ENCODE peak calls at places on chromosomes 12 and 14, in ten cellular contexts. One of them, this sample, is unnamed.

GRCh38 chr14:68910540-68910939 is 68.6 kb downstream of the ACTN1 start:
- DNase-seq in K562: no peak
- DNase-seq in CD8-positive, alpha-beta T cell: no peak
- DNase-seq in PC-3: no peak
- DNase-seq in kidney: peak
- DNase-seq in mesendoderm: no peak
- DNase-seq in WERI-Rb-1: no peak
- DNase-seq in transverse colon: no peak
- DNase-seq in cardiac muscle cell: no peak
- DNase-seq in lung: no peak
- DNase-seq in this sample: no peak

GRCh38 chr14:66380143-66380542 is 106.0 kb upstream of the CCDC196 start:
- DNase-seq in CD8-positive, alpha-beta T cell: no peak
- DNase-seq in mesendoderm: no peak
- DNase-seq in cardiac muscle cell: peak
- DNase-seq in transverse colon: no peak
- DNase-seq in kidney: no peak
- DNase-seq in lung: no peak
- DNase-seq in PC-3: no peak
- DNase-seq in WERI-Rb-1: no peak
- DNase-seq in K562: no peak
- DNase-seq in this sample: no peak

GRCh38 chr14:75299064-75299463 is 20.4 kb downstream of the FOS start:
- DNase-seq in mesendoderm: peak
- DNase-seq in cardiac muscle cell: peak
- DNase-seq in CD8-positive, alpha-beta T cell: no peak
- DNase-seq in kidney: no peak
- DNase-seq in K562: no peak
- DNase-seq in WERI-Rb-1: no peak
- DNase-seq in transverse colon: peak
- DNase-seq in PC-3: no peak
- DNase-seq in lung: peak
- DNase-seq in this sample: no peak

GRCh38 chr12:88897723-88898122 is 317.5 kb upstream of the KITLG start:
- DNase-seq in PC-3: no peak
- DNase-seq in mesendoderm: peak
- DNase-seq in CD8-positive, alpha-beta T cell: no peak
- DNase-seq in lung: no peak
- DNase-seq in transverse colon: no peak
- DNase-seq in kidney: no peak
- DNase-seq in K562: no peak
- DNase-seq in cardiac muscle cell: peak
- DNase-seq in WERI-Rb-1: no peak
- DNase-seq in this sample: no peak

GRCh38 chr14:87888136-87888999 is 104.6 kb downstream of the GALC start:
- DNase-seq in PC-3: peak
- DNase-seq in CD8-positive, alpha-beta T cell: no peak
- DNase-seq in WERI-Rb-1: peak
- DNase-seq in kidney: no peak
- DNase-seq in cardiac muscle cell: no peak
- DNase-seq in lung: no peak
- DNase-seq in mesendoderm: peak
- DNase-seq in K562: peak
- DNase-seq in transverse colon: peak
- DNase-seq in this sample: no peak

GRCh38 chr14:59427653-59428578 is 37.3 kb downstream of the GPR135 start:
- DNase-seq in cardiac muscle cell: peak
- DNase-seq in lung: no peak
- DNase-seq in PC-3: no peak
- DNase-seq in mesendoderm: no peak
- DNase-seq in K562: no peak
- DNase-seq in WERI-Rb-1: no peak
- DNase-seq in transverse colon: no peak
- DNase-seq in kidney: peak
- DNase-seq in CD8-positive, alpha-beta T cell: no peak
- DNase-seq in this sample: no peak

GRCh38 chr14:103597623-103598372 is 31.2 kb upstream of the KLC1 start:
- DNase-seq in transverse colon: no peak
- DNase-seq in PC-3: peak
- DNase-seq in cardiac muscle cell: peak
- DNase-seq in mesendoderm: peak
- DNase-seq in WERI-Rb-1: no peak
- DNase-seq in kidney: no peak
- DNase-seq in CD8-positive, alpha-beta T cell: no peak
- DNase-seq in K562: peak
- DNase-seq in lung: no peak
- DNase-seq in this sample: peak

GRCh38 chr12:57869919-57870318 is 23.4 kb upstream of the CTDSP2 start:
- DNase-seq in lung: no peak
- DNase-seq in WERI-Rb-1: no peak
- DNase-seq in K562: no peak
- DNase-seq in kidney: no peak
- DNase-seq in cardiac muscle cell: no peak
- DNase-seq in transverse colon: no peak
- DNase-seq in mesendoderm: no peak
- DNase-seq in CD8-positive, alpha-beta T cell: no peak
- DNase-seq in PC-3: no peak
- DNase-seq in this sample: no peak

GRCh38 chr14:24430143-24430681 is 458 bp downstream of the KHNYN start:
- DNase-seq in kidney: peak
- DNase-seq in WERI-Rb-1: peak
- DNase-seq in mesendoderm: peak
- DNase-seq in cardiac muscle cell: peak
- DNase-seq in lung: peak
- DNase-seq in K562: peak
- DNase-seq in PC-3: peak
- DNase-seq in transverse colon: peak
- DNase-seq in CD8-positive, alpha-beta T cell: peak
- DNase-seq in this sample: no peak

GRCh38 chr12:45130881-45131281 is 80.0 kb upstream of the DBX2 start:
- DNase-seq in PC-3: peak
- DNase-seq in kidney: no peak
- DNase-seq in transverse colon: peak
- DNase-seq in mesendoderm: peak
- DNase-seq in CD8-positive, alpha-beta T cell: peak
- DNase-seq in K562: peak
- DNase-seq in cardiac muscle cell: peak
- DNase-seq in lung: no peak
- DNase-seq in WERI-Rb-1: peak
- DNase-seq in this sample: peak

GRCh38 chr12:126551882-126552281 is 1486.6 kb downstream of the AACS start:
- DNase-seq in lung: no peak
- DNase-seq in CD8-positive, alpha-beta T cell: no peak
- DNase-seq in cardiac muscle cell: no peak
- DNase-seq in PC-3: no peak
- DNase-seq in kidney: no peak
- DNase-seq in mesendoderm: no peak
- DNase-seq in WERI-Rb-1: no peak
- DNase-seq in transverse colon: no peak
- DNase-seq in K562: no peak
- DNase-seq in this sample: no peak

GRCh38 chr14:105910426-105910825 is 384.0 kb downstream of the TMEM121 start:
- DNase-seq in transverse colon: no peak
- DNase-seq in mesendoderm: no peak
- DNase-seq in CD8-positive, alpha-beta T cell: no peak
- DNase-seq in PC-3: no peak
- DNase-seq in kidney: peak
- DNase-seq in lung: no peak
- DNase-seq in cardiac muscle cell: no peak
- DNase-seq in WERI-Rb-1: no peak
- DNase-seq in K562: no peak
- DNase-seq in this sample: no peak

DNA sequence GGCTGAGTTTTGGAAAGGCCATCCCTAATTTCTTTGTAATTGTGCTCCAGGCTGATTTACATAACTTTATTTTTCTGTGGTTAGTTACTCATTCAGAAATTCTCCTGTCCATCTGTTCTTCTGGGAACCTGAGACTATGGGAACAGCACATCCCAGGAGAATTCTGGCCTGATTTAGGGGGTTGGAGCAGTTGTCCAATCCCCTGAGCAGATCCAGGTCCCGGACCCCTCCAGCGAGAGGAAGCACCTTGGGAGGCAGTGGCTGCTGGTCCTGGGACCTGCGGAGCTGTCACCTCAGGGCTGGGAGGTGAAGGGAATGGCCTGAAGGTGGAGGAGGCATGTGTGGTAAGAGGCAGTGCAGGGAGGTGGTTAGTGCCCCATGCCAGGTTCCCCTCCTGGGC is 40.4 kb downstream of the TSPAN9 start:
- DNase-seq in transverse colon: no peak
- DNase-seq in cardiac muscle cell: peak
- DNase-seq in WERI-Rb-1: no peak
- DNase-seq in K562: no peak
- DNase-seq in CD8-positive, alpha-beta T cell: no peak
- DNase-seq in lung: no peak
- DNase-seq in mesendoderm: no peak
- DNase-seq in PC-3: peak
- DNase-seq in kidney: no peak
- DNase-seq in this sample: no peak
- H3K27ac ChIP-seq in transverse colon: no peak
- H3K27ac ChIP-seq in cardiac muscle cell: no peak
- H3K27ac ChIP-seq in WERI-Rb-1: no peak
- H3K27ac ChIP-seq in K562: no peak
- H3K27ac ChIP-seq in CD8-positive, alpha-beta T cell: no peak
- H3K27ac ChIP-seq in lung: peak
- H3K27ac ChIP-seq in mesendoderm: no peak
- H3K27ac ChIP-seq in PC-3: peak
- H3K27ac ChIP-seq in kidney: peak
- H3K27ac ChIP-seq in this sample: no peak

GRCh38 chr12:54562720-54563356 is 13.4 kb downstream of the PDE1B start:
- DNase-seq in transverse colon: no peak
- DNase-seq in CD8-positive, alpha-beta T cell: no peak
- DNase-seq in K562: no peak
- DNase-seq in kidney: no peak
- DNase-seq in lung: no peak
- DNase-seq in mesendoderm: no peak
- DNase-seq in WERI-Rb-1: no peak
- DNase-seq in cardiac muscle cell: no peak
- DNase-seq in PC-3: no peak
- DNase-seq in this sample: no peak

GRCh38 chr12:54561164-54561563 is 11.8 kb downstream of the PDE1B start:
- DNase-seq in CD8-positive, alpha-beta T cell: no peak
- DNase-seq in WERI-Rb-1: no peak
- DNase-seq in transverse colon: peak
- DNase-seq in kidney: no peak
- DNase-seq in lung: no peak
- DNase-seq in K562: no peak
- DNase-seq in PC-3: no peak
- DNase-seq in mesendoderm: no peak
- DNase-seq in cardiac muscle cell: peak
- DNase-seq in this sample: no peak

GRCh38 chr12:54558311-54558710 is 8.9 kb downstream of the PDE1B start:
- DNase-seq in CD8-positive, alpha-beta T cell: no peak
- DNase-seq in WERI-Rb-1: no peak
- DNase-seq in kidney: no peak
- DNase-seq in mesendoderm: no peak
- DNase-seq in transverse colon: no peak
- DNase-seq in K562: no peak
- DNase-seq in PC-3: no peak
- DNase-seq in lung: no peak
- DNase-seq in cardiac muscle cell: no peak
- DNase-seq in this sample: peak

GRCh38 chr12:54558759-54559158 is 9.4 kb downstream of the PDE1B start:
- DNase-seq in transverse colon: no peak
- DNase-seq in lung: no peak
- DNase-seq in kidney: no peak
- DNase-seq in K562: no peak
- DNase-seq in CD8-positive, alpha-beta T cell: no peak
- DNase-seq in cardiac muscle cell: no peak
- DNase-seq in WERI-Rb-1: no peak
- DNase-seq in mesendoderm: no peak
- DNase-seq in PC-3: no peak
- DNase-seq in this sample: no peak

GRCh38 chr12:54560374-54560858 is 11.0 kb downstream of the PDE1B start:
- DNase-seq in transverse colon: peak
- DNase-seq in WERI-Rb-1: no peak
- DNase-seq in CD8-positive, alpha-beta T cell: peak
- DNase-seq in mesendoderm: peak
- DNase-seq in K562: peak
- DNase-seq in kidney: peak
- DNase-seq in PC-3: no peak
- DNase-seq in cardiac muscle cell: peak
- DNase-seq in lung: peak
- DNase-seq in this sample: peak
- H3K4me3 ChIP-seq in transverse colon: no peak
- H3K4me3 ChIP-seq in WERI-Rb-1: no peak
- H3K4me3 ChIP-seq in CD8-positive, alpha-beta T cell: peak
- H3K4me3 ChIP-seq in mesendoderm: no peak
- H3K4me3 ChIP-seq in K562: peak
- H3K4me3 ChIP-seq in kidney: peak
- H3K4me3 ChIP-seq in PC-3: no peak
- H3K4me3 ChIP-seq in cardiac muscle cell: peak
- H3K4me3 ChIP-seq in lung: no peak
- H3K4me3 ChIP-seq in this sample: peak

DNA sequence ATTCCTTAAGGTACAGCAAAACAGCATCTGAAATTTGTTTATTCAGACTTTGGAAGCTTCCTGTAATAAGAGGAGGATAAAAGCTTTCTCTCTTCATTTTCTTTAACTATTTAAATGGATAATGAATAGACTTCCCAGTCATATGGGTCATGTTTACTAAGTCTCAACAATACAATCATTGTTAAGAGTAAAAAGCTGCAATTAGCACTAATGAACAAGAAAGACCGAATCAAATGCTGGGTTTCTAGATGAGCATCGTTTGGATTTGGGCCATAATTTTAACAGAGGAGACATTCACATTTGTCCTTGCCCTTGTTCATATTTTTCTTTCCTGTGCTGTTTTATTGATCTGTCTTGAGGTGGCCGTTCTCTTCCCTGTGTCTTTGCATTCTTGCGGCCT is 34.5 kb downstream of the ABHD12B start:
- DNase-seq in WERI-Rb-1: no peak
- DNase-seq in cardiac muscle cell: no peak
- DNase-seq in CD8-positive, alpha-beta T cell: no peak
- DNase-seq in PC-3: no peak
- DNase-seq in transverse colon: no peak
- DNase-seq in K562: no peak
- DNase-seq in kidney: no peak
- DNase-seq in lung: no peak
- DNase-seq in mesendoderm: no peak
- DNase-seq in this sample: no peak
- H3K27ac ChIP-seq in WERI-Rb-1: no peak
- H3K27ac ChIP-seq in cardiac muscle cell: no peak
- H3K27ac ChIP-seq in CD8-positive, alpha-beta T cell: no peak
- H3K27ac ChIP-seq in PC-3: no peak
- H3K27ac ChIP-seq in transverse colon: no peak
- H3K27ac ChIP-seq in K562: no peak
- H3K27ac ChIP-seq in kidney: no peak
- H3K27ac ChIP-seq in lung: no peak
- H3K27ac ChIP-seq in mesendoderm: no peak
- H3K27ac ChIP-seq in this sample: peak

DNA sequence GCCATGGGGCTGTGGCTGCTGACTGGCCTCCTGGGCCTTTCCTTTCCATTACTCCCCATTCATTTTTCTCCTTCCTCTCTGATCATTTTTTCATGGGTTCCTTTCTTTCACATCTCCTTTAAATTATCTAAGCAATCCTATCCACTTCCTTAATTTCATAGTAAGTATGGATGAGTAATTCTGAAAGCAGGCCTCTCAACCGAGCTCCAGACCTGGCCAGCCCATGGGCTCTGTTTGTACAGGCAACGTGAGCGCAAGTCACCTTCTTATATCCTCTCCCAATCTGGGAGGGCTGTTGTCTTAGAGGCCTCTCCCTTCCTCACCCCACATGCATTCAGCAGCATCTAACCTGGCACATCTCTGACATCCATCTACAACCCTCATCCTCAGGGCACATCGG is 13.3 kb downstream of the CKAP4 start:
- DNase-seq in kidney: no peak
- DNase-seq in transverse colon: no peak
- DNase-seq in CD8-positive, alpha-beta T cell: no peak
- DNase-seq in K562: no peak
- DNase-seq in cardiac muscle cell: no peak
- DNase-seq in lung: no peak
- DNase-seq in PC-3: peak
- DNase-seq in WERI-Rb-1: no peak
- DNase-seq in mesendoderm: no peak
- DNase-seq in this sample: no peak
- H3K4me3 ChIP-seq in kidney: no peak
- H3K4me3 ChIP-seq in transverse colon: no peak
- H3K4me3 ChIP-seq in CD8-positive, alpha-beta T cell: no peak
- H3K4me3 ChIP-seq in K562: no peak
- H3K4me3 ChIP-seq in cardiac muscle cell: no peak
- H3K4me3 ChIP-seq in lung: no peak
- H3K4me3 ChIP-seq in PC-3: no peak
- H3K4me3 ChIP-seq in WERI-Rb-1: no peak
- H3K4me3 ChIP-seq in mesendoderm: no peak
- H3K4me3 ChIP-seq in this sample: no peak

This sample was measured in dorsolateral prefrontal cortex.